ENCODE peak calls at places on chromosomes 5 and 9, in ten cellular contexts. U, J, T, R, O, G, Y, Q, S and X are unnamed samples.
A peak's percentile ranks its signal among the peaks of the same experiment; 100 is the strongest.

GRCh38 chr9:107112707-107113243 is 170.3 kb upstream of the RAD23B start:
- DNase-seq in U (no peak), J (no peak), T (no peak), R (no peak), O (no peak), G (no peak), Y (no peak), Q (no peak), S (no peak), X (no peak)

GRCh38 chr5:79563247-79563590 is 49.0 kb upstream of the TENT2 start:
- DNase-seq in U (no peak), J (no peak), T (no peak), R (no peak), O (no peak), G (no peak), Y (no peak), Q (no peak), S (no peak), X (no peak)

GRCh38 chr5:91390268-91390667 is 7.2 kb upstream of the ARRDC3 start:
- DNase-seq in U (no peak), J (no peak), T (no peak), R (no peak), O (no peak), G (no peak), Y (no peak), Q (no peak), S (no peak), X (no peak)

GRCh38 chr5:178331491-178331981 is 98.9 kb upstream of the PHYKPL start:
- DNase-seq in U (no peak), J (no peak), T (peak; percentile 29), R (peak; percentile 16), O (no peak), G (no peak), Y (no peak), Q (no peak), S (no peak), X (no peak)

GRCh38 chr5:95781101-95781583 is 41.4 kb downstream of the GLRX start:
- DNase-seq in U (peak; percentile 72), J (peak; percentile 88), T (peak; percentile 87), R (peak; percentile 77), O (peak; percentile 65), G (peak; percentile 35), Y (peak; percentile 64), Q (peak; percentile 71), S (peak; percentile 58), X (peak; percentile 76)

GRCh38 chr9:38182321-38182720 is 113.3 kb upstream of the SHB start:
- DNase-seq in U (no peak), J (no peak), T (no peak), R (no peak), O (no peak), G (peak; percentile 78), Y (no peak), Q (no peak), S (no peak), X (no peak)

GRCh38 chr5:76145945-76146344 is 62.8 kb downstream of the SV2C start:
- DNase-seq in U (peak; percentile 13), J (no peak), T (peak; percentile 19), R (no peak), O (no peak), G (no peak), Y (peak; percentile 0), Q (no peak), S (no peak), X (no peak)

GRCh38 chr5:33794550-33795300 is 97.1 kb downstream of the ADAMTS12 start:
- DNase-seq in U (no peak), J (no peak), T (no peak), R (no peak), O (no peak), G (no peak), Y (no peak), Q (no peak), S (no peak), X (no peak)

GRCh38 chr5:178194026-178194425 is 6.9 kb upstream of the GMCL2 start:
- DNase-seq in U (no peak), J (no peak), T (no peak), R (no peak), O (no peak), G (no peak), Y (no peak), Q (no peak), S (no peak), X (no peak)

GRCh38 chr5:14041528-14042184 is 97.2 kb upstream of the DNAH5 start:
- DNase-seq in U (no peak), J (no peak), T (no peak), R (no peak), O (no peak), G (no peak), Y (no peak), Q (no peak), S (no peak), X (no peak)

GRCh38 chr5:74767579-74767913 is 497 bp downstream of the NSA2 start:
- DNase-seq in U (peak; percentile 19), J (no peak), T (peak; percentile 63), R (no peak), O (no peak), G (peak; percentile 7), Y (no peak), Q (peak; percentile 13), S (no peak), X (peak; percentile 18)

GRCh38 chr5:66246621-66247020 is 102.5 kb downstream of the SREK1 start:
- DNase-seq in U (peak; percentile 26), J (no peak), T (no peak), R (no peak), O (peak; percentile 79), G (no peak), Y (peak; percentile 47), Q (no peak), S (no peak), X (peak; percentile 13)

GRCh38 chr9:3775968-3776367 is 250.2 kb upstream of the RFX3 start:
- DNase-seq in U (no peak), J (no peak), T (no peak), R (no peak), O (no peak), G (no peak), Y (no peak), Q (no peak), S (no peak), X (no peak)

GRCh38 chr9:99264070-99264469 is 42.0 kb downstream of the SEC61B start:
- DNase-seq in U (no peak), J (no peak), T (peak; percentile 39), R (no peak), O (no peak), G (no peak), Y (no peak), Q (peak; percentile 24), S (no peak), X (no peak)

GRCh38 chr9:95085861-95086563 is 231.5 kb downstream of the FANCC start:
- DNase-seq in U (no peak), J (no peak), T (no peak), R (no peak), O (no peak), G (no peak), Y (no peak), Q (no peak), S (peak; percentile 15), X (no peak)

GRCh38 chr5:151738125-151738848 is 20.1 kb downstream of the ATOX1 start:
- DNase-seq in U (no peak), J (no peak), T (no peak), R (no peak), O (no peak), G (no peak), Y (no peak), Q (no peak), S (no peak), X (no peak)

GRCh38 chr5:6713274-6714181 is at the start of gene TENT4A:
- DNase-seq in U (peak; percentile 22), J (no peak), T (no peak), R (no peak), O (no peak), G (peak; percentile 53), Y (no peak), Q (peak; percentile 24), S (no peak), X (no peak)

GRCh38 chr9:38339087-38339486 is 53.4 kb upstream of the ALDH1B1 start:
- DNase-seq in U (peak; percentile 34), J (no peak), T (no peak), R (no peak), O (no peak), G (no peak), Y (peak; percentile 65), Q (no peak), S (no peak), X (peak; percentile 31)

GRCh38 chr5:181121675-181122561 is 9.1 kb downstream of the OR2V1 start:
- DNase-seq in U (no peak), J (no peak), T (no peak), R (no peak), O (no peak), G (no peak), Y (no peak), Q (no peak), S (no peak), X (no peak)

GRCh38 chr5:42772265-42772993 is 15.8 kb downstream of the CCDC152 start:
- DNase-seq in U (no peak), J (peak; percentile 19), T (no peak), R (no peak), O (no peak), G (no peak), Y (no peak), Q (no peak), S (no peak), X (no peak)

GRCh38 chr5:170315154-170315553 is 17.6 kb upstream of the LCP2 start:
- DNase-seq in U (no peak), J (peak; percentile 88), T (peak; percentile 36), R (no peak), O (no peak), G (no peak), Y (no peak), Q (no peak), S (no peak), X (no peak)

GRCh38 chr5:171428168-171428658 is 8.8 kb downstream of the FGF18 start:
- DNase-seq in U (no peak), J (peak; percentile 10), T (no peak), R (no peak), O (no peak), G (no peak), Y (no peak), Q (no peak), S (no peak), X (no peak)

GRCh38 chr5:146340260-146341081 is 1.8 kb downstream of the POU4F3 start:
- DNase-seq in U (peak; percentile 59), J (peak; percentile 61), T (peak; percentile 92), R (peak; percentile 56), O (peak; percentile 32), G (no peak), Y (peak; percentile 41), Q (no peak), S (peak; percentile 44), X (peak; percentile 6)

GRCh38 chr5:174503461-174504265 is 220.7 kb upstream of the MSX2 start:
- DNase-seq in U (no peak), J (no peak), T (no peak), R (peak; percentile 47), O (peak; percentile 23), G (no peak), Y (peak; percentile 52), Q (no peak), S (no peak), X (peak; percentile 18)

GRCh38 chr5:158382473-158382872 is 523.5 kb upstream of the CLINT1 start:
- DNase-seq in U (peak; percentile 87), J (peak; percentile 88), T (no peak), R (peak; percentile 29), O (peak; percentile 95), G (no peak), Y (peak; percentile 94), Q (no peak), S (peak; percentile 46), X (peak; percentile 95)

GRCh38 chr9:115775669-115776068 is 377.9 kb upstream of the PAPPA start:
- DNase-seq in U (no peak), J (no peak), T (peak; percentile 18), R (no peak), O (no peak), G (no peak), Y (no peak), Q (no peak), S (no peak), X (no peak)

GRCh38 chr9:36074870-36075532 is 38.3 kb downstream of the RECK start:
- DNase-seq in U (no peak), J (peak; percentile 89), T (no peak), R (no peak), O (peak; percentile 45), G (peak; percentile 25), Y (peak; percentile 37), Q (no peak), S (peak; percentile 58), X (peak; percentile 89)